ENCODE peak calls at places on chromosomes 6 and 20, in six cellular contexts. W is HCT116, H is IMR-90, X is body of pancreas, V is A549, M is heart left ventricle. D is an unnamed sample.

GRCh38 chr20:42957014-42957694 is 232.6 kb downstream of the PTPRT start:
- ATAC-seq in W (no peak), H (no peak), X (peak; percentile 86), V (no peak), M (no peak), D (no peak)

GRCh38 chr6:148530394-148530923 is 187.8 kb downstream of the SASH1 start:
- ATAC-seq in W (no peak), H (peak; percentile 76), X (peak; percentile 18), V (no peak), M (peak; percentile 38), D (peak; percentile 69)

GRCh38 chr6:151506761-151507160 is 12.9 kb downstream of the CCDC170 start:
- ATAC-seq in W (no peak), H (no peak), X (no peak), V (no peak), M (peak; percentile 38), D (no peak)

GRCh38 chr6:14123331-14124105 is 5.9 kb downstream of the CD83 start:
- ATAC-seq in W (no peak), H (no peak), X (no peak), V (no peak), M (peak; percentile 58), D (peak; percentile 51)

GRCh38 chr20:59016795-59017492 is 2.3 kb upstream of the TUBB1 start:
- ATAC-seq in W (peak; percentile 39), H (no peak), X (no peak), V (no peak), M (peak; percentile 29), D (no peak)

GRCh38 chr20:31330893-31331292 is 22.5 kb upstream of the DEFB116 start:
- ATAC-seq in W (no peak), H (no peak), X (no peak), V (no peak), M (no peak), D (no peak)

GRCh38 chr6:10855233-10855632 is 16.9 kb upstream of the MAK start:
- ATAC-seq in W (peak; percentile 38), H (no peak), X (no peak), V (no peak), M (no peak), D (no peak)

GRCh38 chr6:11412616-11413015 is 124.9 kb upstream of the TMEM170B start:
- ATAC-seq in W (no peak), H (no peak), X (no peak), V (no peak), M (no peak), D (no peak)

GRCh38 chr6:31643818-31644454 is 8.5 kb downstream of the BAG6 start:
- ATAC-seq in W (peak; percentile 48), H (no peak), X (peak; percentile 40), V (peak; percentile 47), M (no peak), D (no peak)

GRCh38 chr6:78999737-79000136 is 78.3 kb downstream of the PHIP start:
- ATAC-seq in W (no peak), H (no peak), X (no peak), V (no peak), M (no peak), D (no peak)

GRCh38 chr20:1741309-1742048 is 83.9 kb upstream of the SIRPG start:
- ATAC-seq in W (no peak), H (no peak), X (no peak), V (no peak), M (no peak), D (no peak)

GRCh38 chr6:111105578-111105977 is 18.3 kb downstream of the SLC16A10 start:
- ATAC-seq in W (peak; percentile 97), H (no peak), X (peak; percentile 75), V (peak; percentile 66), M (peak; percentile 96), D (no peak)

GRCh38 chr6:154773610-154774089 is 40.4 kb downstream of the SCAF8 start:
- ATAC-seq in W (no peak), H (no peak), X (no peak), V (no peak), M (no peak), D (no peak)

GRCh38 chr6:140897804-140898573 is 1234.7 kb upstream of the GJE1 start:
- ATAC-seq in W (peak; percentile 99), H (no peak), X (peak; percentile 45), V (no peak), M (peak; percentile 74), D (peak; percentile 58)

GRCh38 chr6:24441599-24441904 is 38.8 kb downstream of the MRS2 start:
- ATAC-seq in W (no peak), H (no peak), X (no peak), V (no peak), M (no peak), D (no peak)

GRCh38 chr6:106694343-106694742 is 65.0 kb downstream of the QRSL1 start:
- ATAC-seq in W (no peak), H (no peak), X (no peak), V (no peak), M (no peak), D (no peak)

GRCh38 chr6:28525496-28526039 is at the start of gene GPX5:
- ATAC-seq in W (no peak), H (no peak), X (no peak), V (no peak), M (no peak), D (no peak)

GRCh38 chr20:3093861-3094361 is 9.4 kb upstream of the AVP start:
- ATAC-seq in W (no peak), H (no peak), X (no peak), V (no peak), M (no peak), D (no peak)

GRCh38 chr6:90468080-90468479 is 118.8 kb downstream of the MAP3K7 start:
- ATAC-seq in W (no peak), H (no peak), X (no peak), V (no peak), M (no peak), D (no peak)
- H3K9me3 ChIP-seq in W (no peaks in the 10 kb centered on the region), H (no peaks in the 10 kb centered on the region), X (no peaks in the 10 kb centered on the region), V (no peaks in the 10 kb centered on the region), M (no peaks in the 10 kb centered on the region), D (no peaks in the 10 kb centered on the region)

GRCh38 chr6:150150821-150151646 is 8.2 kb downstream of the PPP1R14C start:
- ATAC-seq in W (no peak), H (no peak), X (no peak), V (no peak), M (peak; percentile 60), D (no peak)
- H3K27ac ChIP-seq in W (no peak overlapping the region), H (no peak overlapping the region), X (no peak overlapping the region), V (no peak overlapping the region), M (no peak overlapping the region), D (no peak overlapping the region)

DNA sequence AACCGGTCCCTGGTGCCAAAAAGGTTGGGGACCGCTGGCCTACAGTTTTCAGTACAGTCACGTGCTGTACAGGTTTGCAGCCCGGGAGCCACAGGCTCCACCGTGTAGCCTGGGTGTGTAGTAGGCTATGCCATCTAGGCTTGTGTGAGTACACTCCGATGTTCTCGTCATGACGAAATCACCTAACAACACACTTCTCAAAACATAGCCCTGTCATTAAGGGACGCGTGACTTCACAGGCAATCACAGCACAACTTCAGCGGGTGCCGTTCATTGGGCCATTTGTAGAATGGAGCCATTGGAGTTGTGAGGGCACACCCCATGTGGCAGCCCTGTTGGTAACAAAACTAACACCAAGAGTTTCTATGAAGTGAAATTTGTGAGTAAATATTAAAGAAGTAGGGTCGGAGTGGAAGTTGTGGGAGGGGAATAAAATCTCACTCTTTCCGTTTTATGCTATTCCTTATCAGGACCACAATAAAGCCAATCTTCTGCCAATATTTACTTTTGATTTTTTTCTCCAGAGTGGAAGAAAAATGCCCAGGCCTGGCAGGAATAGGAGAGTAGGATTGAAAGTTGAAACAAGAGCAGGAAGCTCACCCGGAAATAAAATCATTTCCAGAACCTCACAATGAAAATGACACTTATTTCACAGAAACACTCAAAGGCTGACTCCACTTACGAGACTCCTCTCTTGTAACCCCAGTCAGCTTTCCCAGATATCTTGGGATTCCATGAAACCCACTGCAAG is 63.7 kb upstream of the PTPN1 start:
- ATAC-seq in W (no peak), H (no peak), X (peak; percentile 61), V (no peak), M (no peak), D (no peak)
- TF ChIP-seq POLR2A in W (no peak), H (no peak), X (no peak), V (no peak), M (no peak), D (no peak)

GRCh38 chr6:4270799-4271198 is 135.4 kb upstream of the ECI2 start:
- ATAC-seq in W (no peak), H (peak; percentile 35), X (no peak), V (no peak), M (no peak), D (no peak)

GRCh38 chr6:4268171-4268570 is 132.8 kb upstream of the ECI2 start:
- ATAC-seq in W (no peak), H (no peak), X (no peak), V (no peak), M (no peak), D (no peak)

GRCh38 chr6:4271761-4272505 is 136.6 kb upstream of the ECI2 start:
- ATAC-seq in W (no peak), H (no peak), X (no peak), V (no peak), M (no peak), D (peak; percentile 39)

GRCh38 chr6:4272996-4273395 is 137.6 kb upstream of the ECI2 start:
- ATAC-seq in W (no peak), H (no peak), X (no peak), V (no peak), M (no peak), D (no peak)

DNA sequence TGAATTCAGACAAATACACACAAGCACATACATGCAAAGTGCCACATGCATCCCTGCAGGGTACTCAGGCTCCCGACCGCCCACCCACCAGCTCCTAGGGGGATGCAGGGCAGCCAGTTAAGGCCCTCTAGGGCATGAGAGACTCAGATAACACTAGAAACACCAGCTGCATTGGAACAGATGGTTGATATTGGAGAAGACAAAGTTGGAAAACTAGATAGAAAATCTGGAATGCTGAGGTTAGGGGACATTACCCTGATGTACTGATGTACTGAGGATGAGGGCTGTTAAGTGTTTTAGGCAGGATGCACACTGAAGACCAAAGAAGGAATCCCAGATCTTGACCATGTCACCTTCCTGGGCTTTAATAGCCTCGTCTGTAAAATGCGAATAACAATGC is 134.6 kb upstream of the ECI2 start:
- ATAC-seq in W (no peak), H (no peak), X (no peak), V (no peak), M (no peak), D (no peak)
- H3K9me3 ChIP-seq in W (no peaks in the 10 kb centered on the region), H (peaks cover 5% of the 10 kb centered on the region), X (no peaks in the 10 kb centered on the region), V (no peaks in the 10 kb centered on the region), M (no peaks in the 10 kb centered on the region), D (no peaks in the 10 kb centered on the region)

DNA sequence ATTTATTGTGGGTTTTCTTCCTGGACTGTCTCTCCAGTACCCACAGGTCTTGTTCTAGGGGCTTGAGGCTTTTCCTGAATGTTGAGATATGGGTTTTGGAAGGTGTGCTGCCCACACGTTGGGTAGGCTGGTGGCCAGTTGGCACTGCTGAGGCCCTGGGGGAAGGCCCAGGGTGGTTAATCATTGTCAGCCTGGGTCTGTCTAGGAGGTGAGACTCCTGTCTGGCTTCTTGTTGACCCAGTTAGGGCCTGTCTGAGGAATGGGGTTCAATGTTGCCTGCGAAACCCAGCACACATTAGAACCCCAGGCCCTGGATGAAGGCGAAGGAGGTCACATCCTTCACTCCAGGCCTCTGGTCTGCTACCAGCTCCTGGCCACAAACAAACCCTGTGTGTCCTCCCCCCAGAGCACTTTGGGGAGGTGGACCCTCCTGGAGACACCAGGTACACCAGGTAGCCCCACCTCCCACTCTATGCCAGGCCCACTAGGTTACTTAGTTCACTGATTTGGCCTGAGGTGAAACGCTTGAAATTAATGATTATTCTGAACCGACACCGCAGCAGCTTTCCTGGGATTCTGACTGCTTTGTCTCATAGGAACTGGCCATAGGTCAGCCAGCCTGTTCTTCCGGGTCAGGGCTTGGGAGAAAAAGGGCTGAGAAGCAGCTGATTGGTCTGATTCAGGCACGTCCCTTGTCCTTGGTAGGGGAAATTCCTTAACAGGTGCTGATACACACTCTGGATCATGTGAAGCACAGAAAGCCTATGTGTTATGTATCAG is 15.2 kb downstream of the DNMT3B start:
- ATAC-seq in W (no peak), H (no peak), X (peak; percentile 93), V (peak; percentile 42), M (no peak), D (no peak)
- H3K27ac ChIP-seq in W (no peak overlapping the region), H (no peak overlapping the region), X (peak overlapping the region; percentile 89), V (peak overlapping the region; percentile 82), M (no peak overlapping the region), D (no peak overlapping the region)